ENCODE peak calls at places on chromosome 6, in five cellular contexts. J, N, T, P and A are unnamed samples.

GRCh38 chr6:17585766-17586502 is 14.2 kb upstream of the FAM8A1 start:
- DNase-seq in J (no peak), N (peak), T (peak), P (no peak), A (peak)

GRCh38 chr6:106870824-106871300 is 103.7 kb downstream of the CD24 start:
- DNase-seq in J (no peak), N (no peak), T (no peak), P (no peak), A (no peak)

GRCh38 chr6:131372535-131372934 is 200.5 kb upstream of the ARG1 start:
- DNase-seq in J (no peak), N (no peak), T (no peak), P (no peak), A (no peak)

GRCh38 chr6:62283828-62284411 is 2.1 kb downstream of the KHDRBS2 start:
- DNase-seq in J (no peak), N (peak), T (peak), P (peak), A (peak)

GRCh38 chr6:111683749-111684267 is 78.1 kb upstream of the TRAF3IP2 start:
- DNase-seq in J (no peak), N (no peak), T (no peak), P (no peak), A (no peak)

GRCh38 chr6:45698046-45698445 is 317.6 kb downstream of the CLIC5 start:
- DNase-seq in J (no peak), N (no peak), T (no peak), P (no peak), A (no peak)

GRCh38 chr6:83231146-83231545 is 38.0 kb downstream of the RWDD2A start:
- DNase-seq in J (no peak), N (no peak), T (no peak), P (no peak), A (no peak)

GRCh38 chr6:111957623-111958315 is 84.5 kb upstream of the FYN start:
- DNase-seq in J (no peak), N (peak), T (no peak), P (no peak), A (no peak)

GRCh38 chr6:152295346-152295745 is 341.8 kb downstream of the SYNE1 start:
- DNase-seq in J (no peak), N (no peak), T (no peak), P (no peak), A (no peak)

GRCh38 chr6:166598441-166599138 is 12.1 kb upstream of the RAMACL start:
- DNase-seq in J (peak), N (no peak), T (no peak), P (no peak), A (no peak)

GRCh38 chr6:105592329-105592728 is 189.4 kb upstream of the PREP start:
- DNase-seq in J (no peak), N (no peak), T (no peak), P (no peak), A (no peak)

GRCh38 chr6:14123331-14124105 is 5.9 kb downstream of the CD83 start:
- DNase-seq in J (no peak), N (no peak), T (no peak), P (no peak), A (no peak)

GRCh38 chr6:157060440-157060949 is 262.8 kb downstream of the TMEM242 start:
- DNase-seq in J (no peak), N (no peak), T (no peak), P (no peak), A (no peak)

GRCh38 chr6:3575166-3575565 is 118.3 kb upstream of the SLC22A23 start:
- DNase-seq in J (no peak), N (no peak), T (no peak), P (no peak), A (no peak)

GRCh38 chr6:45990162-45990561 is 25.5 kb downstream of the CLIC5 start:
- DNase-seq in J (no peak), N (no peak), T (peak), P (peak), A (no peak)

GRCh38 chr6:143689852-143690251 is 12.1 kb downstream of the PHACTR2 start:
- DNase-seq in J (no peak), N (no peak), T (no peak), P (no peak), A (no peak)

GRCh38 chr6:37713529-37714119 is 15.9 kb upstream of the MDGA1 start:
- DNase-seq in J (peak), N (no peak), T (no peak), P (no peak), A (no peak)

GRCh38 chr6:167701010-167701409 is 125.7 kb upstream of the AFDN start:
- DNase-seq in J (no peak), N (no peak), T (no peak), P (no peak), A (no peak)

DNA sequence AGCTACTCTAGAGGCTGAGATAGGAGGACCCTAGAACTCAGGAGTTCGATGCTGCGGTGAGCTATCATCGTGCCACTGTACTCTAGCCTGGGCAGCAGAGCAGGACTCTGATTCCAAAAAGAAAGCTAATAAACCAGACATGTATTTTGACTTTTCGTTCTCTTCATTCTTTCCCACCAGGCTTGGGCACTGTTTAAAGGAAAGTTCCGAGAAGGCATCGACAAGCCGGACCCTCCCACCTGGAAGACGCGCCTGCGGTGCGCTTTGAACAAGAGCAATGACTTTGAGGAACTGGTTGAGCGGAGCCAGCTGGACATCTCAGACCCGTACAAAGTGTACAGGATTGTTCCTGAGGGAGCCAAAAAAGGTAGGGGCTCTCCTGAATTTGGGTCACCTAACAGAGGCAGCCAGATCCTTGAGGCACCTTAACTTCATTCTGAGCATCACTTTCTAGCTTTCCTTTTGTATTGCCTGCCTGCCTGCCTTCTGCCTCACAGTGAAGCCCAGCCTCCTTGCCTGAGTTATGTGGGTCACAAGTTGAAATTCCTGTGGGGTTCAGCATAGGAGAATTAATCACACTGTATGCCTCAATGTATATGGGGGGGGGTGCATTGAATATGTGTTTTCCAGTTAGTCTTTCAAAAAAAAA is 3.2 kb downstream of the IRF4 start:
- DNase-seq in J (no peak), N (no peak), T (no peak), P (no peak), A (no peak)
- H3K4me3 ChIP-seq in J (no peak), N (no peak), T (peak), P (peak), A (no peak)

GRCh38 chr6:90365565-90366219 is 69.0 kb upstream of the BACH2 start:
- DNase-seq in J (no peak), N (no peak), T (no peak), P (no peak), A (no peak)

GRCh38 chr6:90364846-90365401 is 68.3 kb upstream of the BACH2 start:
- DNase-seq in J (no peak), N (peak), T (no peak), P (no peak), A (no peak)

GRCh38 chr6:90368001-90368400 is 71.4 kb upstream of the BACH2 start:
- DNase-seq in J (no peak), N (no peak), T (no peak), P (no peak), A (no peak)

GRCh38 chr6:90362273-90362672 is 65.6 kb upstream of the BACH2 start:
- DNase-seq in J (no peak), N (no peak), T (no peak), P (no peak), A (no peak)

GRCh38 chr6:90364291-90364690 is 67.6 kb upstream of the BACH2 start:
- DNase-seq in J (no peak), N (peak), T (no peak), P (no peak), A (no peak)
- H3K4me3 ChIP-seq in J (no peak), N (no peak), T (no peak), P (no peak), A (no peak)

DNA sequence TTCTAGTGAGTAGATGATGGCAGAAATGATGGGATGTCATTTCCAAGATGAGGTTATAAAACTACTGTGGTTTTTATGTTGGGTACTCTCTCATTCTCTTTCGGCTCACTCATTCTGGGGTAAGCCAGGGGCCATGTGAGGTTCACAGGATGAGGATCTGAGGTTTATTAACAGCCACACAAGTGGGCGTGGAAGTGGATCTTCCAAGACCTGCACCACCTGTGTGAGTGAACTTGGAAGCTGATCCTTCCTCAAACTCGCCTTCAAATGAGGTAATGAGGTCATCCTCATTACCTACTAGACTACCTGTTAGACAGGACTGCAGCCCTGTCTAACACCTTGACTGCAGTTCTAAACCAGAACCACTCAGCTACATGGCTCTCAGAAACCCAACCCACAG is 45.1 kb upstream of the TAGAP start:
- DNase-seq in J (no peak), N (no peak), T (no peak), P (no peak), A (no peak)
- H3K4me3 ChIP-seq in J (no peak), N (no peak), T (no peak), P (no peak), A (no peak)

GRCh38 chr6:56851104-56851503 is 103.8 kb upstream of the BEND6 start:
- DNase-seq in J (no peak), N (peak), T (peak), P (no peak), A (no peak)
- H3K4me3 ChIP-seq in J (peak), N (peak), T (peak), P (no peak), A (no peak)

GRCh38 chr6:113870917-113871316 is 13.8 kb downstream of the MARCKS start:
- DNase-seq in J (no peak), N (no peak), T (no peak), P (no peak), A (no peak)

GRCh38 chr6:113871975-113872374 is 14.8 kb downstream of the MARCKS start:
- DNase-seq in J (no peak), N (no peak), T (peak), P (no peak), A (no peak)

GRCh38 chr6:113876654-113877053 is 19.5 kb downstream of the MARCKS start:
- DNase-seq in J (no peak), N (no peak), T (no peak), P (no peak), A (no peak)

GRCh38 chr6:113875470-113875869 is 18.3 kb downstream of the MARCKS start:
- DNase-seq in J (no peak), N (no peak), T (no peak), P (peak), A (no peak)

GRCh38 chr6:113873043-113873667 is 16.0 kb downstream of the MARCKS start:
- DNase-seq in J (peak), N (no peak), T (peak), P (peak), A (no peak)
- H3K4me3 ChIP-seq in J (no peak), N (no peak), T (peak), P (peak), A (no peak)